ENCODE peak calls at places on chromosomes 12 and 14, in five cellular contexts. One of them, this sample, is unnamed.

GRCh38 chr12:91817512-91817911 is 328.1 kb downstream of the BTG1 start:
- DNase-seq in lower leg skin: no peak
- DNase-seq in EH: no peak
- DNase-seq in iPS-NIHi11: no peak
- DNase-seq in heart left ventricle: no peak
- DNase-seq in this sample: no peak

GRCh38 chr12:15244341-15244740 is 23.1 kb upstream of the RERG start:
- DNase-seq in heart left ventricle: no peak
- DNase-seq in iPS-NIHi11: no peak
- DNase-seq in lower leg skin: no peak
- DNase-seq in EH: no peak
- DNase-seq in this sample: no peak

GRCh38 chr14:92841930-92842329 is 47.8 kb downstream of the GOLGA5 start:
- DNase-seq in EH: no peak
- DNase-seq in heart left ventricle: no peak
- DNase-seq in lower leg skin: no peak
- DNase-seq in iPS-NIHi11: no peak
- DNase-seq in this sample: no peak

GRCh38 chr14:106346534-106347290 is 820.3 kb downstream of the TMEM121 start:
- DNase-seq in iPS-NIHi11: no peak
- DNase-seq in lower leg skin: no peak
- DNase-seq in heart left ventricle: no peak
- DNase-seq in EH: no peak
- DNase-seq in this sample: no peak

GRCh38 chr12:131923260-131923659 is 5.8 kb upstream of the PUS1 start:
- DNase-seq in iPS-NIHi11: peak
- DNase-seq in lower leg skin: no peak
- DNase-seq in EH: no peak
- DNase-seq in heart left ventricle: no peak
- DNase-seq in this sample: no peak

GRCh38 chr14:83291716-83292115 is 1758.1 kb upstream of the SEL1L start:
- DNase-seq in lower leg skin: no peak
- DNase-seq in iPS-NIHi11: no peak
- DNase-seq in EH: no peak
- DNase-seq in heart left ventricle: no peak
- DNase-seq in this sample: no peak

GRCh38 chr12:32151081-32151480 is 44.4 kb downstream of the BICD1 start:
- DNase-seq in lower leg skin: no peak
- DNase-seq in EH: no peak
- DNase-seq in heart left ventricle: no peak
- DNase-seq in iPS-NIHi11: no peak
- DNase-seq in this sample: no peak

GRCh38 chr12:115259968-115260806 is 576.2 kb upstream of the TBX3 start:
- DNase-seq in EH: no peak
- DNase-seq in iPS-NIHi11: no peak
- DNase-seq in lower leg skin: no peak
- DNase-seq in heart left ventricle: no peak
- DNase-seq in this sample: no peak

GRCh38 chr12:67517181-67517887 is 131.2 kb upstream of the DYRK2 start:
- DNase-seq in heart left ventricle: no peak
- DNase-seq in EH: peak
- DNase-seq in iPS-NIHi11: peak
- DNase-seq in lower leg skin: no peak
- DNase-seq in this sample: no peak

GRCh38 chr14:75430106-75430505 is 2.3 kb downstream of the JDP2 start:
- DNase-seq in iPS-NIHi11: no peak
- DNase-seq in lower leg skin: peak
- DNase-seq in heart left ventricle: peak
- DNase-seq in EH: peak
- DNase-seq in this sample: no peak

GRCh38 chr12:45034861-45035265 is 16.0 kb downstream of the DBX2 start:
- DNase-seq in heart left ventricle: no peak
- DNase-seq in lower leg skin: no peak
- DNase-seq in iPS-NIHi11: no peak
- DNase-seq in EH: no peak
- DNase-seq in this sample: no peak

GRCh38 chr12:88633312-88633711 is 53.0 kb upstream of the KITLG start:
- DNase-seq in heart left ventricle: no peak
- DNase-seq in lower leg skin: no peak
- DNase-seq in EH: peak
- DNase-seq in iPS-NIHi11: no peak
- DNase-seq in this sample: peak

GRCh38 chr12:105992849-105993740 is 145.7 kb downstream of the NUAK1 start:
- DNase-seq in heart left ventricle: no peak
- DNase-seq in EH: peak
- DNase-seq in iPS-NIHi11: peak
- DNase-seq in lower leg skin: no peak
- DNase-seq in this sample: no peak

GRCh38 chr12:67649165-67650126 is 901 bp downstream of the DYRK2 start:
- DNase-seq in EH: peak
- DNase-seq in lower leg skin: peak
- DNase-seq in heart left ventricle: peak
- DNase-seq in iPS-NIHi11: peak
- DNase-seq in this sample: peak

GRCh38 chr12:105492591-105492990 is 162.1 kb downstream of the C12orf75 start:
- DNase-seq in lower leg skin: no peak
- DNase-seq in heart left ventricle: no peak
- DNase-seq in EH: peak
- DNase-seq in iPS-NIHi11: no peak
- DNase-seq in this sample: no peak

GRCh38 chr12:55830601-55831406 is 1.4 kb upstream of the DNAJC14 start:
- DNase-seq in lower leg skin: peak
- DNase-seq in iPS-NIHi11: peak
- DNase-seq in heart left ventricle: peak
- DNase-seq in EH: peak
- DNase-seq in this sample: peak

GRCh38 chr14:69079188-69079742 is 73.7 kb downstream of the DCAF5 start:
- DNase-seq in heart left ventricle: no peak
- DNase-seq in iPS-NIHi11: peak
- DNase-seq in lower leg skin: no peak
- DNase-seq in EH: peak
- DNase-seq in this sample: no peak

GRCh38 chr12:88299567-88300101 is 157.5 kb downstream of the TMTC3 start:
- DNase-seq in iPS-NIHi11: no peak
- DNase-seq in EH: peak
- DNase-seq in heart left ventricle: peak
- DNase-seq in lower leg skin: no peak
- DNase-seq in this sample: peak

GRCh38 chr12:71958056-71958455 is 19.4 kb downstream of the TPH2 start:
- DNase-seq in heart left ventricle: no peak
- DNase-seq in EH: peak
- DNase-seq in lower leg skin: no peak
- DNase-seq in iPS-NIHi11: no peak
- DNase-seq in this sample: no peak

GRCh38 chr14:68255697-68256178 is 436.2 kb downstream of the RAD51B start:
- DNase-seq in heart left ventricle: no peak
- DNase-seq in iPS-NIHi11: no peak
- DNase-seq in EH: peak
- DNase-seq in lower leg skin: no peak
- DNase-seq in this sample: no peak

GRCh38 chr12:48671231-48671856 is 10.7 kb downstream of the KANSL2 start:
- DNase-seq in EH: peak
- DNase-seq in heart left ventricle: no peak
- DNase-seq in lower leg skin: no peak
- DNase-seq in iPS-NIHi11: no peak
- DNase-seq in this sample: peak

GRCh38 chr12:125882141-125882540 is 816.9 kb downstream of the AACS start:
- DNase-seq in lower leg skin: no peak
- DNase-seq in heart left ventricle: peak
- DNase-seq in iPS-NIHi11: no peak
- DNase-seq in EH: no peak
- DNase-seq in this sample: no peak

GRCh38 chr12:49331360-49332222 is 5.4 kb downstream of the C1QL4 start:
- DNase-seq in lower leg skin: peak
- DNase-seq in heart left ventricle: peak
- DNase-seq in iPS-NIHi11: peak
- DNase-seq in EH: peak
- DNase-seq in this sample: peak

GRCh38 chr12:46354111-46354798 is 18.3 kb downstream of the SLC38A2 start:
- DNase-seq in heart left ventricle: no peak
- DNase-seq in lower leg skin: no peak
- DNase-seq in EH: no peak
- DNase-seq in iPS-NIHi11: peak
- DNase-seq in this sample: no peak

GRCh38 chr12:11716794-11717532 is 67.5 kb downstream of the ETV6 start:
- DNase-seq in iPS-NIHi11: no peak
- DNase-seq in heart left ventricle: no peak
- DNase-seq in EH: peak
- DNase-seq in lower leg skin: no peak
- DNase-seq in this sample: no peak

GRCh38 chr12:50246873-50247612 is 36.3 kb downstream of the LIMA1 start:
- DNase-seq in EH: peak
- DNase-seq in heart left ventricle: peak
- DNase-seq in iPS-NIHi11: peak
- DNase-seq in lower leg skin: peak
- DNase-seq in this sample: peak

GRCh38 chr12:51118706-51119105 is 35.3 kb upstream of the CSRNP2 start:
- DNase-seq in heart left ventricle: no peak
- DNase-seq in EH: peak
- DNase-seq in lower leg skin: no peak
- DNase-seq in iPS-NIHi11: no peak
- DNase-seq in this sample: peak

GRCh38 chr12:113980537-113981337 is 14.6 kb upstream of the RBM19 start:
- DNase-seq in EH: peak
- DNase-seq in lower leg skin: no peak
- DNase-seq in heart left ventricle: no peak
- DNase-seq in iPS-NIHi11: peak
- DNase-seq in this sample: peak

GRCh38 chr12:106107566-106107965 is 31.2 kb downstream of the NUAK1 start:
- DNase-seq in heart left ventricle: no peak
- DNase-seq in lower leg skin: no peak
- DNase-seq in iPS-NIHi11: no peak
- DNase-seq in EH: peak
- DNase-seq in this sample: no peak

GRCh38 chr14:73246387-73247150 is 9.3 kb downstream of the PAPLN start:
- DNase-seq in iPS-NIHi11: no peak
- DNase-seq in heart left ventricle: no peak
- DNase-seq in lower leg skin: no peak
- DNase-seq in EH: no peak
- DNase-seq in this sample: no peak

GRCh38 chr12:93602897-93603668 is 30.6 kb downstream of the SOCS2 start:
- DNase-seq in lower leg skin: no peak
- DNase-seq in heart left ventricle: peak
- DNase-seq in iPS-NIHi11: no peak
- DNase-seq in EH: peak
- DNase-seq in this sample: no peak

GRCh38 chr12:121793836-121794531 is 496 bp upstream of the RHOF start:
- DNase-seq in iPS-NIHi11: peak
- DNase-seq in heart left ventricle: peak
- DNase-seq in EH: peak
- DNase-seq in lower leg skin: peak
- DNase-seq in this sample: peak

GRCh38 chr12:54991161-54991991 is 6.8 kb upstream of the TESPA1 start:
- DNase-seq in iPS-NIHi11: no peak
- DNase-seq in lower leg skin: no peak
- DNase-seq in heart left ventricle: no peak
- DNase-seq in EH: no peak
- DNase-seq in this sample: no peak

GRCh38 chr12:70853326-70853725 is 67.2 kb downstream of the PTPRR start:
- DNase-seq in heart left ventricle: no peak
- DNase-seq in iPS-NIHi11: no peak
- DNase-seq in EH: peak
- DNase-seq in lower leg skin: no peak
- DNase-seq in this sample: no peak

GRCh38 chr12:132071837-132072384 is 72.2 kb downstream of the DDX51 start:
- DNase-seq in iPS-NIHi11: no peak
- DNase-seq in EH: no peak
- DNase-seq in heart left ventricle: no peak
- DNase-seq in lower leg skin: no peak
- DNase-seq in this sample: peak

GRCh38 chr14:95509512-95509911 is 6.9 kb downstream of the SYNE3 start:
- DNase-seq in EH: no peak
- DNase-seq in iPS-NIHi11: no peak
- DNase-seq in heart left ventricle: no peak
- DNase-seq in lower leg skin: peak
- DNase-seq in this sample: no peak

GRCh38 chr14:104404922-104405321 is 174.6 kb upstream of the C14orf180 start:
- DNase-seq in EH: no peak
- DNase-seq in iPS-NIHi11: no peak
- DNase-seq in lower leg skin: peak
- DNase-seq in heart left ventricle: no peak
- DNase-seq in this sample: no peak